ENCODE peak calls at places on chromosomes 16 and 17, in ten cellular contexts. S is psoas muscle; X is activated naive CD4-positive, alpha-beta T cell treated with Interleukin-2 at 50 U/mL for 16 hours; R is putamen; M is lower leg skin; G is cardiac fibroblast; F is HuH-7.5; H is H7; A is hepatic stellate cell; T is mesothelial cell of epicardium. D is an unnamed sample.

GRCh38 chr16:14004719-14005315 is 66.3 kb upstream of the MRTFB start:
- DNase-seq in S (no peak), X (no peak), R (no peak), M (no peak), G (no peak), F (no peak), H (no peak), A (peak; percentile 11), T (no peak), D (no peak)

GRCh38 chr16:85490971-85491771 is 122.0 kb upstream of the GSE1 start:
- DNase-seq in S (no peak), X (peak; percentile 50), R (no peak), M (no peak), G (no peak), F (peak; percentile 78), H (peak; percentile 94), A (no peak), T (no peak), D (no peak)

GRCh38 chr16:67260426-67261063 is 11.8 kb downstream of the SLC9A5 start:
- DNase-seq in S (peak; percentile 53), X (peak; percentile 25), R (no peak), M (no peak), G (peak; percentile 75), F (no peak), H (peak; percentile 75), A (peak; percentile 55), T (no peak), D (peak; percentile 45)

GRCh38 chr17:7336240-7337175 is at the start of gene ACAP1:
- DNase-seq in S (no peak), X (peak; percentile 86), R (no peak), M (no peak), G (no peak), F (no peak), H (peak; percentile 85), A (no peak), T (no peak), D (no peak)

GRCh38 chr17:34254651-34255380 is at the start of gene CCL2:
- DNase-seq in S (peak; percentile 68), X (no peak), R (no peak), M (peak; percentile 83), G (peak; percentile 88), F (no peak), H (peak; percentile 52), A (peak; percentile 55), T (peak; percentile 53), D (peak; percentile 53)

GRCh38 chr17:56808503-56808902 is 25.2 kb downstream of the C17orf67 start:
- DNase-seq in S (no peak), X (no peak), R (no peak), M (no peak), G (no peak), F (no peak), H (no peak), A (no peak), T (no peak), D (no peak)

GRCh38 chr17:80195671-80196529 is 24.2 kb downstream of the SGSH start:
- DNase-seq in S (peak; percentile 39), X (peak; percentile 64), R (no peak), M (no peak), G (peak; percentile 33), F (no peak), H (peak; percentile 89), A (peak; percentile 41), T (no peak), D (no peak)

GRCh38 chr16:83792391-83792790 is 15.4 kb upstream of the HSBP1 start:
- DNase-seq in S (no peak), X (no peak), R (no peak), M (no peak), G (no peak), F (no peak), H (peak; percentile 26), A (no peak), T (no peak), D (no peak)

GRCh38 chr17:79478051-79478461 is 132.8 kb downstream of the RBFOX3 start:
- DNase-seq in S (no peak), X (no peak), R (peak; percentile 55), M (no peak), G (no peak), F (no peak), H (no peak), A (no peak), T (no peak), D (no peak)

GRCh38 chr16:10871157-10871991 is 5.6 kb upstream of the CIITA start:
- DNase-seq in S (peak; percentile 36), X (peak; percentile 56), R (no peak), M (no peak), G (peak; percentile 75), F (no peak), H (no peak), A (peak; percentile 80), T (no peak), D (peak; percentile 42)

GRCh38 chr17:57534863-57535651 is 210.0 kb downstream of the CCDC182 start:
- DNase-seq in S (no peak), X (no peak), R (no peak), M (no peak), G (no peak), F (peak; percentile 34), H (no peak), A (no peak), T (no peak), D (no peak)

GRCh38 chr17:19345486-19346350 is 16.8 kb downstream of the B9D1 start:
- DNase-seq in S (no peak), X (no peak), R (no peak), M (no peak), G (no peak), F (no peak), H (peak; percentile 38), A (no peak), T (no peak), D (no peak)

GRCh38 chr17:73720187-73720834 is 76.1 kb upstream of the SDK2 start:
- DNase-seq in S (no peak), X (no peak), R (no peak), M (no peak), G (no peak), F (no peak), H (peak; percentile 50), A (no peak), T (no peak), D (no peak)

GRCh38 chr17:79023886-79024771 is at the start of gene C1QTNF1:
- DNase-seq in S (peak; percentile 59), X (peak; percentile 47), R (no peak), M (no peak), G (peak; percentile 55), F (peak; percentile 51), H (peak; percentile 96), A (peak; percentile 41), T (no peak), D (no peak)

GRCh38 chr16:57608462-57609113 is 19.8 kb upstream of the ADGRG1 start:
- DNase-seq in S (no peak), X (no peak), R (no peak), M (peak; percentile 6), G (no peak), F (no peak), H (peak; percentile 59), A (no peak), T (no peak), D (no peak)

GRCh38 chr16:31703526-31704128 is 170.0 kb upstream of the ZNF267 start:
- DNase-seq in S (no peak), X (no peak), R (no peak), M (no peak), G (no peak), F (no peak), H (peak; percentile 3), A (no peak), T (no peak), D (no peak)

GRCh38 chr17:15213381-15214087 is 51.6 kb downstream of the PMP22 start:
- DNase-seq in S (no peak), X (no peak), R (no peak), M (no peak), G (peak; percentile 55), F (no peak), H (peak; percentile 47), A (no peak), T (no peak), D (peak; percentile 26)

GRCh38 chr16:59878999-59879398 is 1144.9 kb upstream of the GOT2 start:
- DNase-seq in S (no peak), X (no peak), R (no peak), M (no peak), G (no peak), F (no peak), H (no peak), A (no peak), T (no peak), D (no peak)

GRCh38 chr16:12337776-12338655 is 361.5 kb downstream of the SNX29 start:
- DNase-seq in S (no peak), X (no peak), R (no peak), M (no peak), G (peak; percentile 72), F (no peak), H (no peak), A (no peak), T (no peak), D (no peak)

GRCh38 chr16:9436175-9436574 is 344.7 kb downstream of the HAPSTR1 start:
- DNase-seq in S (no peak), X (no peak), R (no peak), M (no peak), G (no peak), F (no peak), H (no peak), A (no peak), T (no peak), D (no peak)

GRCh38 chr16:81752225-81752875 is 26.7 kb upstream of the PLCG2 start:
- DNase-seq in S (peak; percentile 40), X (no peak), R (peak; percentile 42), M (peak; percentile 53), G (peak; percentile 18), F (no peak), H (peak; percentile 57), A (no peak), T (no peak), D (no peak)

GRCh38 chr17:16197276-16197675 is 18.1 kb downstream of the NCOR1 start:
- DNase-seq in S (no peak), X (no peak), R (no peak), M (no peak), G (no peak), F (no peak), H (no peak), A (no peak), T (no peak), D (no peak)

GRCh38 chr17:7839199-7839889 is 5.3 kb downstream of the KDM6B start:
- DNase-seq in S (no peak), X (no peak), R (no peak), M (no peak), G (no peak), F (no peak), H (peak; percentile 30), A (no peak), T (no peak), D (no peak)

GRCh38 chr16:50335198-50335958 is 33.4 kb downstream of the BRD7 start:
- DNase-seq in S (no peak), X (no peak), R (no peak), M (no peak), G (peak; percentile 43), F (no peak), H (no peak), A (no peak), T (no peak), D (peak; percentile 31)

GRCh38 chr17:43994272-43995149 is 9.9 kb upstream of the NAGS start:
- DNase-seq in S (peak; percentile 66), X (peak; percentile 70), R (peak; percentile 30), M (peak; percentile 46), G (peak; percentile 64), F (peak; percentile 70), H (peak; percentile 91), A (peak; percentile 75), T (peak; percentile 53), D (peak; percentile 56)

GRCh38 chr17:75694536-75694935 is 26.7 kb upstream of the ITGB4 start:
- DNase-seq in S (no peak), X (no peak), R (peak; percentile 49), M (no peak), G (no peak), F (no peak), H (peak; percentile 78), A (no peak), T (no peak), D (no peak)

GRCh38 chr16:8677481-8677880 is 3.1 kb downstream of the ABAT start:
- DNase-seq in S (no peak), X (no peak), R (no peak), M (no peak), G (peak; percentile 41), F (no peak), H (no peak), A (no peak), T (no peak), D (no peak)

GRCh38 chr16:84922351-84923135 is 88.8 kb downstream of the ZDHHC7 start:
- DNase-seq in S (peak; percentile 72), X (no peak), R (peak; percentile 64), M (no peak), G (peak; percentile 27), F (no peak), H (no peak), A (peak; percentile 85), T (no peak), D (peak; percentile 12)